ENCODE peak calls at places on chromosomes 2 and 18, in ten cellular contexts. Z is neural progenitor cell, Y is fibroblast of lung, W is foreskin fibroblast, V is cardiac muscle cell, P is GM06990, L is choroid plexus epithelial cell, C is adipocyte, D is keratinocyte, A is bronchial epithelial cell. R is an unnamed sample.

GRCh38 chr2:11569636-11570035 is 35.8 kb downstream of the GREB1 start:
- DNase-seq in Z (no peak), Y (no peak), W (no peak), V (no peak), P (no peak), L (no peak), C (no peak), D (no peak), A (no peak), R (no peak)

GRCh38 chr18:23232331-23232730 is 97.0 kb downstream of the CABLES1 start:
- DNase-seq in Z (peak; percentile 61), Y (no peak), W (no peak), V (no peak), P (no peak), L (no peak), C (no peak), D (no peak), A (no peak), R (no peak)

GRCh38 chr18:63016270-63016669 is 300.9 kb downstream of the PHLPP1 start:
- DNase-seq in Z (peak; percentile 77), Y (peak; percentile 74), W (peak; percentile 49), V (peak; percentile 78), P (no peak), L (peak; percentile 82), C (peak; percentile 90), D (no peak), A (peak; percentile 34), R (peak; percentile 22)

GRCh38 chr2:157726946-157727345 is 98.3 kb upstream of the ACVR1C start:
- DNase-seq in Z (no peak), Y (no peak), W (no peak), V (no peak), P (no peak), L (no peak), C (no peak), D (no peak), A (peak; percentile 24), R (no peak)

GRCh38 chr2:127619191-127619590 is 26.8 kb upstream of the GPR17 start:
- DNase-seq in Z (no peak), Y (no peak), W (no peak), V (no peak), P (no peak), L (no peak), C (no peak), D (no peak), A (no peak), R (no peak)

GRCh38 chr2:215982465-215982875 is 30.9 kb downstream of the MREG start:
- DNase-seq in Z (no peak), Y (peak; percentile 45), W (peak; percentile 14), V (no peak), P (no peak), L (no peak), C (no peak), D (peak; percentile 63), A (peak; percentile 100), R (no peak)

GRCh38 chr2:113225505-113226259 is 51.9 kb downstream of the PSD4 start:
- DNase-seq in Z (peak; percentile 87), Y (peak; percentile 52), W (no peak), V (no peak), P (no peak), L (peak; percentile 63), C (peak; percentile 48), D (no peak), A (no peak), R (no peak)

GRCh38 chr18:79687806-79688205 is 8.2 kb downstream of the CTDP1 start:
- DNase-seq in Z (no peak), Y (peak; percentile 46), W (peak; percentile 13), V (peak; percentile 48), P (no peak), L (peak; percentile 84), C (no peak), D (no peak), A (peak; percentile 39), R (no peak)

GRCh38 chr2:197782121-197782520 is 3.0 kb downstream of the BOLL start:
- DNase-seq in Z (no peak), Y (no peak), W (no peak), V (no peak), P (no peak), L (no peak), C (no peak), D (no peak), A (no peak), R (no peak)

GRCh38 chr2:197784956-197785941 is at the start of gene BOLL:
- DNase-seq in Z (no peak), Y (no peak), W (no peak), V (no peak), P (peak; percentile 9), L (no peak), C (no peak), D (no peak), A (no peak), R (no peak)

GRCh38 chr2:197786010-197786877 is 1.1 kb upstream of the BOLL start:
- DNase-seq in Z (peak; percentile 76), Y (no peak), W (no peak), V (no peak), P (peak; percentile 65), L (no peak), C (no peak), D (no peak), A (no peak), R (no peak)
- H3K4me3 ChIP-seq in Z (peak overlapping the region; percentile 63), Y (peak overlapping the region; percentile 11), W (no peak overlapping the region), V (peak overlapping the region; percentile 35), P (peak overlapping the region; percentile 54), L (no peak overlapping the region), C (peak overlapping the region; percentile 71), D (no peak overlapping the region), A (no peak overlapping the region), R (peak overlapping the region; percentile 26)

DNA sequence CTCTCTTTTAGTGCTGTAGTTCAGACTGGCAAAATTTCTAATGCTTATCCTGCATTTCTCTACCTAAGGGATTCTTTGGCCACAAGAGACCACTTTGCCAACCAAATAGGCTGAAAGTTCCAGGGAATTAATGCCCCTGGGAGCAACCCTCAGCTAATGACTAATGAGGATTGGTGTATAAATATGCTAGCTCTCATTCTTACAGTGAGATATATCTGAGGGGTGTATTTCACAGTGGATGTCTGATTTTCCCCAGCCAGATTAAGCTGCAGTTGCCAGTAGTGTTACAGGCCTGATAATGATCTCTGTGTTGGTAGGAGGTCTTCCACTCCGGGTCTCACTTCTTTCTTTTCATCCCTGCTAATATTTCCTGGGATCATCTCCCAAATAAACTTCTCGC is 90.4 kb downstream of the GULP1 start:
- DNase-seq in Z (no peak), Y (peak; percentile 12), W (no peak), V (peak; percentile 6), P (no peak), L (peak; percentile 21), C (peak; percentile 19), D (no peak), A (peak; percentile 9), R (no peak)
- H3K4me3 ChIP-seq in Z (no peak overlapping the region), Y (no peak overlapping the region), W (no peak overlapping the region), V (no peak overlapping the region), P (no peak overlapping the region), L (no peak overlapping the region), C (peak overlapping the region; percentile 76), D (no peak overlapping the region), A (no peak overlapping the region), R (no peak overlapping the region)

GRCh38 chr2:166376488-166376828 is 714 bp upstream of the SCN9A start:
- DNase-seq in Z (no peak), Y (no peak), W (peak; percentile 45), V (no peak), P (no peak), L (no peak), C (no peak), D (no peak), A (no peak), R (no peak)

GRCh38 chr2:166375736-166376487 is at the start of gene SCN9A:
- DNase-seq in Z (peak; percentile 94), Y (peak; percentile 81), W (peak; percentile 72), V (peak; percentile 70), P (peak; percentile 25), L (peak; percentile 62), C (peak; percentile 93), D (no peak), A (peak; percentile 53), R (no peak)

GRCh38 chr2:166373951-166374350 is 1.8 kb downstream of the SCN9A start:
- DNase-seq in Z (no peak), Y (peak; percentile 72), W (peak; percentile 76), V (peak; percentile 29), P (no peak), L (peak; percentile 92), C (peak; percentile 74), D (peak; percentile 42), A (peak; percentile 91), R (no peak)

GRCh38 chr2:166375205-166375735 is 474 bp downstream of the SCN9A start:
- DNase-seq in Z (peak; percentile 15), Y (peak; percentile 42), W (peak; percentile 9), V (peak; percentile 16), P (no peak), L (peak; percentile 29), C (peak; percentile 55), D (no peak), A (peak; percentile 11), R (no peak)

GRCh38 chr2:166376873-166377272 is 1.1 kb upstream of the SCN9A start:
- DNase-seq in Z (no peak), Y (no peak), W (no peak), V (no peak), P (no peak), L (no peak), C (no peak), D (no peak), A (no peak), R (no peak)
- H3K4me3 ChIP-seq in Z (peak overlapping the region; percentile 59), Y (no peak overlapping the region), W (peak overlapping the region; percentile 61), V (no peak overlapping the region), P (no peak overlapping the region), L (peak overlapping the region; percentile 2), C (no peak overlapping the region), D (no peak overlapping the region), A (no peak overlapping the region), R (no peak overlapping the region)

GRCh38 chr2:48529676-48530032 is 300 bp upstream of the STON1 start:
- DNase-seq in Z (no peak), Y (no peak), W (no peak), V (no peak), P (no peak), L (no peak), C (no peak), D (no peak), A (no peak), R (no peak)

GRCh38 chr2:48532824-48533223 is 2.9 kb downstream of the STON1 start:
- DNase-seq in Z (no peak), Y (no peak), W (no peak), V (no peak), P (no peak), L (no peak), C (peak; percentile 17), D (no peak), A (peak; percentile 17), R (no peak)

GRCh38 chr2:48531141-48531648 is 1.2 kb downstream of the STON1 start:
- DNase-seq in Z (peak; percentile 72), Y (peak; percentile 62), W (peak; percentile 46), V (peak; percentile 86), P (no peak), L (peak; percentile 84), C (peak; percentile 91), D (peak; percentile 58), A (peak; percentile 29), R (no peak)

GRCh38 chr2:48530033-48530804 is at the start of gene STON1:
- DNase-seq in Z (peak; percentile 72), Y (peak; percentile 43), W (peak; percentile 41), V (peak; percentile 83), P (peak; percentile 13), L (peak; percentile 47), C (peak; percentile 78), D (no peak), A (no peak), R (no peak)

DNA sequence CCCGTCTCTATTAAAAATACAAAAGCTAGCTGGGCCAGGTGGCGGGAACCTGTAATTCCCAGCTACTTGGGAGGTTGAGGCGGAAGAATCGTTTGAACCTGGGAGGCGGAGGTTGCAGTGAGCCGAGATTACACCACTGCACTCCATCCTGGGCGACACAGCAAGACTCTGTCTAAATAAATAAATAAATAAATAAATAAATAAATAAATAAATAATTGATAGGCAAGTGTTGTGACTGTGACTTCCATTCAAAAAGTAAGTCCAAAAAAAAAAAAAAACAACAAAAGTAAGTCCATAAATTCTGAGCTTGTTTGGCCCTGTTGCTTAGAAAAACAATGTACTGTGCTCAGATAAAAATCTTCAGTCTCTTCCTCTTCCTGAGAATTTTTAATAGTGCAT is 2.2 kb downstream of the STON1 start:
- DNase-seq in Z (no peak), Y (no peak), W (no peak), V (no peak), P (no peak), L (no peak), C (no peak), D (no peak), A (no peak), R (no peak)
- H3K4me3 ChIP-seq in Z (no peak overlapping the region), Y (no peak overlapping the region), W (no peak overlapping the region), V (no peak overlapping the region), P (no peak overlapping the region), L (no peak overlapping the region), C (no peak overlapping the region), D (no peak overlapping the region), A (no peak overlapping the region), R (no peak overlapping the region)